ENCODE peak calls at places on chromosomes 16 and 17, in seven cellular contexts. P, Z, X, O, G, K and J are unnamed samples.

GRCh38 chr17:47239663-47240374 is 13.8 kb upstream of the ITGB3 start:
- DNase-seq in O (no peak), X (no peak), K (no peak), G (no peak), Z (peak; percentile 57), P (peak; percentile 76), J (peak; percentile 84)

GRCh38 chr17:43006639-43007551 is at the start of gene IFI35:
- DNase-seq in G (peak; percentile 73), K (peak; percentile 91), Z (peak; percentile 64), O (peak; percentile 80), P (peak; percentile 93), X (no peak), J (peak; percentile 83)

GRCh38 chr16:67084345-67085028 is 25.3 kb upstream of the PHAF1 start:
- DNase-seq in Z (no peak), O (no peak), G (no peak), P (peak; percentile 56), K (no peak), X (no peak), J (no peak)

GRCh38 chr17:67546578-67547527 is 169.8 kb downstream of the PITPNC1 start:
- DNase-seq in Z (peak; percentile 19), O (peak; percentile 52), K (no peak), X (no peak), P (no peak), G (no peak), J (peak; percentile 44)

GRCh38 chr17:79875511-79875910 is 36.3 kb upstream of the CBX4 start:
- DNase-seq in O (no peak), P (no peak), G (no peak), X (no peak), Z (no peak), K (no peak), J (no peak)

GRCh38 chr17:74318391-74318790 is 7.6 kb upstream of the KIF19 start:
- DNase-seq in Z (no peak), K (no peak), X (no peak), O (no peak), G (no peak), P (no peak), J (no peak)

GRCh38 chr16:78742501-78743283 is 643.2 kb downstream of the WWOX start:
- DNase-seq in O (peak; percentile 31), Z (no peak), P (no peak), G (peak; percentile 69), K (peak; percentile 87), X (no peak), J (no peak)

GRCh38 chr16:24610421-24610765 is 71.0 kb downstream of the RBBP6 start:
- DNase-seq in O (peak; percentile 45), X (no peak), G (no peak), P (no peak), Z (peak; percentile 43), K (peak; percentile 25), J (peak; percentile 30)

GRCh38 chr17:6927290-6927844 is 68.5 kb upstream of the ALOX12 start:
- DNase-seq in Z (no peak), G (no peak), P (no peak), X (no peak), O (no peak), K (no peak), J (no peak)

GRCh38 chr16:67284699-67285646 is 5.6 kb downstream of the PLEKHG4 start:
- DNase-seq in Z (peak; percentile 19), K (no peak), X (no peak), P (peak; percentile 84), O (peak; percentile 85), G (no peak), J (peak; percentile 42)

GRCh38 chr16:724188-725040 is 1.8 kb downstream of the CCDC78 start:
- DNase-seq in G (no peak), K (no peak), P (peak; percentile 77), O (no peak), Z (no peak), X (no peak), J (no peak)

GRCh38 chr16:27230562-27230991 is 27.3 kb downstream of the KDM8 start:
- DNase-seq in X (no peak), K (peak; percentile 82), G (peak; percentile 63), P (no peak), O (no peak), Z (no peak), J (no peak)

GRCh38 chr17:83170571-83171260 is 91.3 kb downstream of the METRNL start:
- DNase-seq in G (no peak), K (no peak), Z (no peak), P (no peak), O (no peak), X (no peak), J (no peak)

GRCh38 chr17:27293359-27293897 is 486 bp upstream of the WSB1 start:
- DNase-seq in K (peak; percentile 7), X (peak; percentile 18), G (no peak), P (no peak), O (peak; percentile 14), Z (no peak), J (peak; percentile 34)

GRCh38 chr17:7572338-7572587 is 7.2 kb upstream of the CD68 start:
- DNase-seq in P (no peak), Z (no peak), X (no peak), K (no peak), G (no peak), O (no peak), J (no peak)

GRCh38 chr17:76132574-76133338 is 8.3 kb downstream of the FOXJ1 start:
- DNase-seq in X (no peak), K (no peak), P (no peak), Z (no peak), G (no peak), O (peak; percentile 71), J (no peak)

GRCh38 chr17:30256756-30257506 is 21.4 kb upstream of the SLC6A4 start:
- DNase-seq in O (no peak), K (no peak), P (no peak), X (no peak), Z (no peak), G (no peak), J (no peak)

GRCh38 chr17:41987642-41988041 is 21.0 kb downstream of the CNP start:
- DNase-seq in K (no peak), X (no peak), G (no peak), Z (no peak), O (peak; percentile 36), P (no peak), J (no peak)